ENCODE peak calls at places on chromosomes 4 and X, in five cellular contexts. One of them, this sample, is unnamed.

GRCh38 chrX:39619182-39620009 is 478.4 kb downstream of the BCOR start:
- DNase-seq in NCI-H82: no peak
- DNase-seq in DMS 273 treated with DMSO at 0.1 percent for 48 hours: no peak
- DNase-seq in nucleus accumbens: no peak
- DNase-seq in activated T-cell treated with anti-CD3 and anti-CD28 coated beads, Interleukin-2, amount 50 U/mL, for 72 hours: no peak
- DNase-seq in this sample: no peak

GRCh38 chrX:107629533-107629909 is 1.2 kb downstream of the PRPS1 start:
- DNase-seq in DMS 273 treated with DMSO at 0.1 percent for 48 hours: peak; percentile 10
- DNase-seq in activated T-cell treated with anti-CD3 and anti-CD28 coated beads, Interleukin-2, amount 50 U/mL, for 72 hours: peak; percentile 7
- DNase-seq in nucleus accumbens: no peak
- DNase-seq in NCI-H82: peak; percentile 52
- DNase-seq in this sample: no peak

GRCh38 chr4:20418865-20419451 is 167.3 kb downstream of the SLIT2 start:
- DNase-seq in DMS 273 treated with DMSO at 0.1 percent for 48 hours: no peak
- DNase-seq in nucleus accumbens: no peak
- DNase-seq in activated T-cell treated with anti-CD3 and anti-CD28 coated beads, Interleukin-2, amount 50 U/mL, for 72 hours: no peak
- DNase-seq in NCI-H82: peak; percentile 52
- DNase-seq in this sample: no peak

GRCh38 chr4:164488114-164488513 is 265.8 kb upstream of the SMIM31 start:
- DNase-seq in nucleus accumbens: no peak
- DNase-seq in NCI-H82: no peak
- DNase-seq in DMS 273 treated with DMSO at 0.1 percent for 48 hours: no peak
- DNase-seq in activated T-cell treated with anti-CD3 and anti-CD28 coated beads, Interleukin-2, amount 50 U/mL, for 72 hours: no peak
- DNase-seq in this sample: no peak

GRCh38 chrX:41542151-41542935 is 95.2 kb downstream of the NYX start:
- DNase-seq in NCI-H82: no peak
- DNase-seq in DMS 273 treated with DMSO at 0.1 percent for 48 hours: no peak
- DNase-seq in activated T-cell treated with anti-CD3 and anti-CD28 coated beads, Interleukin-2, amount 50 U/mL, for 72 hours: no peak
- DNase-seq in nucleus accumbens: no peak
- DNase-seq in this sample: no peak

GRCh38 chrX:68997911-68998310 is 167.3 kb downstream of the PJA1 start:
- DNase-seq in nucleus accumbens: no peak
- DNase-seq in DMS 273 treated with DMSO at 0.1 percent for 48 hours: no peak
- DNase-seq in NCI-H82: no peak
- DNase-seq in activated T-cell treated with anti-CD3 and anti-CD28 coated beads, Interleukin-2, amount 50 U/mL, for 72 hours: no peak
- DNase-seq in this sample: no peak

GRCh38 chr4:151315212-151315886 is 10.1 kb downstream of the SH3D19 start:
- DNase-seq in nucleus accumbens: no peak
- DNase-seq in activated T-cell treated with anti-CD3 and anti-CD28 coated beads, Interleukin-2, amount 50 U/mL, for 72 hours: no peak
- DNase-seq in NCI-H82: peak; percentile 21
- DNase-seq in DMS 273 treated with DMSO at 0.1 percent for 48 hours: no peak
- DNase-seq in this sample: no peak

GRCh38 chrX:21972721-21973120 is 32.2 kb downstream of the SMS start:
- DNase-seq in nucleus accumbens: no peak
- DNase-seq in DMS 273 treated with DMSO at 0.1 percent for 48 hours: no peak
- DNase-seq in NCI-H82: no peak
- DNase-seq in activated T-cell treated with anti-CD3 and anti-CD28 coated beads, Interleukin-2, amount 50 U/mL, for 72 hours: peak; percentile 58
- DNase-seq in this sample: no peak

GRCh38 chrX:146054311-146054710 is 236.7 kb downstream of the SLITRK2 start:
- DNase-seq in nucleus accumbens: no peak
- DNase-seq in NCI-H82: peak; percentile 6
- DNase-seq in activated T-cell treated with anti-CD3 and anti-CD28 coated beads, Interleukin-2, amount 50 U/mL, for 72 hours: no peak
- DNase-seq in DMS 273 treated with DMSO at 0.1 percent for 48 hours: peak; percentile 75
- DNase-seq in this sample: no peak

GRCh38 chr4:40486534-40486933 is 143.1 kb downstream of the RBM47 start:
- DNase-seq in nucleus accumbens: no peak
- DNase-seq in NCI-H82: no peak
- DNase-seq in DMS 273 treated with DMSO at 0.1 percent for 48 hours: no peak
- DNase-seq in activated T-cell treated with anti-CD3 and anti-CD28 coated beads, Interleukin-2, amount 50 U/mL, for 72 hours: no peak
- DNase-seq in this sample: no peak